ENCODE peak calls at places on chromosomes 2 and 18, in seven cellular contexts. D is HTR-8/SVneo, Q is HEK293T, C is T-cell, E is ecto neural progenitor cell, O is AG08395, H is germinal center. P is an unnamed sample.

GRCh38 chr2:1663621-1664020 is 80.7 kb downstream of the PXDN start:
- DNase-seq in Q (no peak), H (no peak), C (no peak), D (no peak), O (no peak), E (no peak), P (no peak)

GRCh38 chr18:38368246-38368645 is 802.6 kb upstream of the CELF4 start:
- DNase-seq in H (no peak), O (no peak), D (no peak), C (no peak), E (no peak), Q (no peak), P (no peak)

GRCh38 chr2:216391401-216391800 is 19.1 kb upstream of the MARCHF4 start:
- DNase-seq in C (no peak), O (no peak), H (no peak), E (no peak), D (peak; percentile 33), Q (no peak), P (no peak)

GRCh38 chr2:111176867-111177266 is 56.2 kb downstream of the BCL2L11 start:
- DNase-seq in D (no peak), H (no peak), O (no peak), C (no peak), Q (no peak), E (no peak), P (no peak)

GRCh38 chr2:108324531-108325256 is 36.0 kb downstream of the SULT1C2 start:
- DNase-seq in D (no peak), H (no peak), Q (no peak), O (peak; percentile 58), C (no peak), E (no peak), P (no peak)

GRCh38 chr2:9760069-9760910 is 83.0 kb upstream of the TAF1B start:
- DNase-seq in O (no peak), H (no peak), E (no peak), D (no peak), Q (no peak), C (no peak), P (no peak)

GRCh38 chr2:212537311-212538155 is 1.1 kb downstream of the ERBB4 start:
- DNase-seq in E (peak; percentile 68), H (no peak), D (peak; percentile 19), O (peak; percentile 6), Q (peak; percentile 10), C (no peak), P (no peak)

GRCh38 chr2:196294510-196294909 is 123.1 kb upstream of the STK17B start:
- DNase-seq in Q (no peak), D (no peak), E (no peak), O (peak; percentile 24), C (no peak), H (no peak), P (no peak)

GRCh38 chr18:28095631-28096030 is 81.3 kb downstream of the CDH2 start:
- DNase-seq in O (no peak), Q (no peak), C (no peak), D (no peak), H (no peak), E (no peak), P (no peak)

GRCh38 chr18:72869786-72870185 is 2.0 kb upstream of the NETO1 start:
- DNase-seq in Q (no peak), C (no peak), D (no peak), E (no peak), O (no peak), H (no peak), P (no peak)

GRCh38 chr2:214076527-214076926 is 334.3 kb upstream of the VWC2L start:
- DNase-seq in O (peak; percentile 4), H (no peak), D (no peak), E (no peak), C (no peak), Q (no peak), P (no peak)

GRCh38 chr2:2271471-2271941 is 59.6 kb downstream of the MYT1L start:
- DNase-seq in Q (no peak), E (no peak), C (no peak), H (no peak), O (peak; percentile 77), D (peak; percentile 33), P (no peak)

P was measured in activated T-helper 2 cell treated with anti-CD3 and anti-CD28 coated beads, Interferon-gamma antibody, Interleukin-2, Interleukin-4, amounts not matched to agents 10 μg/mL and 5 μg/mL and 100 μg/mL, durations not matched to agents 14 hours and 24 hours and 36 hours.